ENCODE peak calls at places on chromosomes 6 and 20, in seven cellular contexts. One of them, this sample, is unnamed.

GRCh38 chr6:89584539-89584938 is 54.0 kb downstream of the LYRM2 start:
- DNase-seq in IMR-90: no peak
- DNase-seq in A549: no peak
- DNase-seq in HepG2: no peak
- DNase-seq in H1: no peak
- DNase-seq in K562: no peak
- DNase-seq in GM12878: no peak
- DNase-seq in this sample: no peak

GRCh38 chr20:5991623-5992441 is 41.4 kb downstream of the MCM8 start:
- DNase-seq in IMR-90: peak
- DNase-seq in A549: peak
- DNase-seq in HepG2: no peak
- DNase-seq in H1: no peak
- DNase-seq in K562: no peak
- DNase-seq in GM12878: no peak
- DNase-seq in this sample: no peak

GRCh38 chr6:133890941-133891813 is 2.3 kb downstream of the TCF21 start:
- DNase-seq in IMR-90: peak
- DNase-seq in A549: peak
- DNase-seq in HepG2: no peak
- DNase-seq in H1: no peak
- DNase-seq in K562: peak
- DNase-seq in GM12878: no peak
- DNase-seq in this sample: no peak

GRCh38 chr6:42610416-42610815 is 46.6 kb downstream of the UBR2 start:
- DNase-seq in IMR-90: no peak
- DNase-seq in A549: no peak
- DNase-seq in HepG2: no peak
- DNase-seq in H1: no peak
- DNase-seq in K562: no peak
- DNase-seq in GM12878: no peak
- DNase-seq in this sample: no peak

GRCh38 chr6:161319231-161319630 is 45.4 kb upstream of the AGPAT4 start:
- DNase-seq in IMR-90: no peak
- DNase-seq in A549: no peak
- DNase-seq in HepG2: no peak
- DNase-seq in H1: no peak
- DNase-seq in K562: peak
- DNase-seq in GM12878: no peak
- DNase-seq in this sample: no peak

GRCh38 chr6:133040025-133040838 is 200.9 kb upstream of the EYA4 start:
- DNase-seq in IMR-90: peak
- DNase-seq in A549: peak
- DNase-seq in HepG2: peak
- DNase-seq in H1: no peak
- DNase-seq in K562: peak
- DNase-seq in GM12878: no peak
- DNase-seq in this sample: peak

GRCh38 chr6:128519132-128519930 is 1.1 kb downstream of the PTPRK start:
- DNase-seq in IMR-90: peak
- DNase-seq in A549: peak
- DNase-seq in HepG2: peak
- DNase-seq in H1: no peak
- DNase-seq in K562: no peak
- DNase-seq in GM12878: no peak
- DNase-seq in this sample: no peak

GRCh38 chr20:1108437-1108920 is 9.9 kb upstream of the PSMF1 start:
- DNase-seq in IMR-90: peak
- DNase-seq in A549: peak
- DNase-seq in HepG2: peak
- DNase-seq in H1: no peak
- DNase-seq in K562: peak
- DNase-seq in GM12878: no peak
- DNase-seq in this sample: peak

GRCh38 chr20:13817342-13817741 is 32.5 kb downstream of the NDUFAF5 start:
- DNase-seq in IMR-90: peak
- DNase-seq in A549: no peak
- DNase-seq in HepG2: no peak
- DNase-seq in H1: no peak
- DNase-seq in K562: no peak
- DNase-seq in GM12878: no peak
- DNase-seq in this sample: no peak

GRCh38 chr6:111614833-111615582 is 9.3 kb upstream of the TRAF3IP2 start:
- DNase-seq in IMR-90: no peak
- DNase-seq in A549: peak
- DNase-seq in HepG2: peak
- DNase-seq in H1: no peak
- DNase-seq in K562: peak
- DNase-seq in GM12878: no peak
- DNase-seq in this sample: no peak

GRCh38 chr20:49508435-49509199 is 26.1 kb upstream of the KCNB1 start:
- DNase-seq in IMR-90: peak
- DNase-seq in A549: peak
- DNase-seq in HepG2: peak
- DNase-seq in H1: no peak
- DNase-seq in K562: peak
- DNase-seq in GM12878: peak
- DNase-seq in this sample: peak

GRCh38 chr6:19866900-19867627 is 29.9 kb downstream of the ID4 start:
- DNase-seq in IMR-90: peak
- DNase-seq in A549: no peak
- DNase-seq in HepG2: peak
- DNase-seq in H1: no peak
- DNase-seq in K562: no peak
- DNase-seq in GM12878: no peak
- DNase-seq in this sample: peak

GRCh38 chr20:61737346-61737745 is 328.3 kb downstream of the TAF4 start:
- DNase-seq in IMR-90: no peak
- DNase-seq in A549: no peak
- DNase-seq in HepG2: no peak
- DNase-seq in H1: no peak
- DNase-seq in K562: no peak
- DNase-seq in GM12878: no peak
- DNase-seq in this sample: no peak

GRCh38 chr6:34237722-34238506 is 1.2 kb downstream of the HMGA1 start:
- DNase-seq in IMR-90: peak
- DNase-seq in A549: peak
- DNase-seq in HepG2: peak
- DNase-seq in H1: no peak
- DNase-seq in K562: peak
- DNase-seq in GM12878: no peak
- DNase-seq in this sample: no peak

GRCh38 chr20:63783970-63784369 is 44.4 kb downstream of the SLC2A4RG start:
- DNase-seq in IMR-90: no peak
- DNase-seq in A549: no peak
- DNase-seq in HepG2: no peak
- DNase-seq in H1: no peak
- DNase-seq in K562: no peak
- DNase-seq in GM12878: no peak
- DNase-seq in this sample: no peak

GRCh38 chr6:32965901-32966300 is 2.5 kb upstream of the BRD2 start:
- DNase-seq in IMR-90: peak
- DNase-seq in A549: no peak
- DNase-seq in HepG2: no peak
- DNase-seq in H1: no peak
- DNase-seq in K562: no peak
- DNase-seq in GM12878: no peak
- DNase-seq in this sample: no peak

GRCh38 chr6:23784313-23784919 is 341.6 kb upstream of the NRSN1 start:
- DNase-seq in IMR-90: no peak
- DNase-seq in A549: no peak
- DNase-seq in HepG2: no peak
- DNase-seq in H1: no peak
- DNase-seq in K562: no peak
- DNase-seq in GM12878: no peak
- DNase-seq in this sample: no peak

GRCh38 chr6:16420715-16421461 is 182.5 kb downstream of the GMPR start:
- DNase-seq in IMR-90: peak
- DNase-seq in A549: no peak
- DNase-seq in HepG2: no peak
- DNase-seq in H1: no peak
- DNase-seq in K562: no peak
- DNase-seq in GM12878: peak
- DNase-seq in this sample: no peak

GRCh38 chr6:87941556-87942358 is 105.9 kb upstream of the SPACA1 start:
- DNase-seq in IMR-90: no peak
- DNase-seq in A549: no peak
- DNase-seq in HepG2: no peak
- DNase-seq in H1: no peak
- DNase-seq in K562: no peak
- DNase-seq in GM12878: no peak
- DNase-seq in this sample: no peak

GRCh38 chr6:76703285-76703684 is 630.8 kb upstream of the IMPG1 start:
- DNase-seq in IMR-90: no peak
- DNase-seq in A549: no peak
- DNase-seq in HepG2: no peak
- DNase-seq in H1: no peak
- DNase-seq in K562: no peak
- DNase-seq in GM12878: no peak
- DNase-seq in this sample: no peak

DNA sequence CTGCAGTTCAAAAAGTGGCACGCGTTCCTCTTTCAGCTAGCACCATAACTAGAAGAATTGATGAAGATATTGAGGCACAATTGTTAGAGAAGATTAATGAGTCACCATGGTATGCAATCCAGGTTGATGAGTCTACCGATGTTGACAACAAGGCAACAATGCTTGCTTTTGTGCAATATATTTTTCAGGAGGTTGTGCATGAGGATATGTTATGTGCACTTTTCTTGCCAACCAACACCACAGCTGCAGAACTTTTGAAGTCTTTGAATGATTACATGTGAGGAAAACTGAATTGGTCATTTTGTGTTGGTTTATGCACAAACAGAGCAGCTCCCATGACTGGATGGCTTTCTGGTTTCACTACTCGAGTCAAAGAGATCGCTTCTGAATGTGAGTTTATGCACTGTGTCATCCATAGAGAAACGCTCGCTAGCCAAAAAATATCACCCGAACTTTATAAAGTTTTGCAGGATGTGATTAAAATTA is 129.3 kb upstream of the SLC24A3 start:
- DNase-seq in IMR-90: no peak
- DNase-seq in A549: no peak
- DNase-seq in HepG2: no peak
- DNase-seq in H1: no peak
- DNase-seq in K562: no peak
- DNase-seq in GM12878: no peak
- DNase-seq in this sample: no peak
- TF ChIP-seq CEBPB in IMR-90: no peak
- TF ChIP-seq CEBPB in A549: no peak
- TF ChIP-seq CEBPB in HepG2: no peak
- TF ChIP-seq CEBPB in H1: no peak
- TF ChIP-seq CEBPB in K562: no peak
- TF ChIP-seq CEBPB in GM12878: no peak
- TF ChIP-seq CEBPB in this sample: no peak

GRCh38 chr20:38434770-38435554 is at the start of gene SNHG17:
- DNase-seq in IMR-90: peak
- DNase-seq in A549: peak
- DNase-seq in HepG2: peak
- DNase-seq in H1: peak
- DNase-seq in K562: peak
- DNase-seq in GM12878: peak
- DNase-seq in this sample: peak
- TF ChIP-seq CEBPB in IMR-90: no peak
- TF ChIP-seq CEBPB in A549: no peak
- TF ChIP-seq CEBPB in HepG2: no peak
- TF ChIP-seq CEBPB in H1: no peak
- TF ChIP-seq CEBPB in K562: no peak
- TF ChIP-seq CEBPB in GM12878: no peak
- TF ChIP-seq CEBPB in this sample: no peak

DNA sequence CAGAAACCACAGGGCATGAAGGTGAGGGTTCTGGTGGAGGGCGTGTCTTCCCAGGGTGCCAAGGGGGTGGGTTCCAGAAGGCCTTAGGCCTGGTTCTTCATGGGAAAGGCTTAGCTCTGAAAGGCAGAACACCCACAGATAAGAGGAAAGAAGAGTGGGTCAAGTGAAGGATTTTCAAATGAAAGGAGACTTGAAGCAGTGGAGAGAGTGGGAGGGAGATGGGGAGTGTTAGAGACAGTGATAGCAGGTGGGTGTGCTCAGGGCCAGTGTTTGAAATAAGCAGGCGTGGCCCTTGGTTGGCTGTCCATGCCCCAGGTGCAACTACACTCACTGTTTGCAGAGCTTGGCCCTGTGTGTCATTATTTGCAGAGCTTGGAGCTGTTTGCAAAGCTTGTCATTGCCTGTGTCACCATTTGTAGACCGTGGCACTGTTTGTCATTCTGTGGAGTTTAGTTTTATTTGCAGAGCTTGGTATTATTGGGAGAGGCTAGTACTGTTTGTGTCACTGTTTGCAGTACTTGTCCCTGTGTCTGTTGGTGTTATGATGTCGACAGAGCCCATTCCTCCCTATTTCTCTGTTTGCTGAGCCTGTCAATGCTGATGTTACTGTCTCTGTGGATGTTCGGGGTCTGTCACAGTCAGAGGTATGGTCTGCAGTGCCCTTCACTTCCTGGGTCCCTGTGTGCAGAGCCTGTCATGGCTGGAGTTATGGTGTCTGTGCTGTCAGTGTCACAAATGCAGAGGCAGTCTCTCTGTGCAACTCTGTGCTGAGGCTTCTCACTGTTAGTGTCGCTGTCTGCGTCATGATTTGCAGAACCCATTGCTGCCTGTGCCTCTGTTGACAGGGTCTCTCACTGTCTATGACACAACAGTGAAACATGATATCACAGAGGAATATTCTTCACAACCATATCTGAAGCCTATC is 127.7 kb upstream of the LRFN2 start:
- DNase-seq in IMR-90: no peak
- DNase-seq in A549: peak
- DNase-seq in HepG2: peak
- DNase-seq in H1: no peak
- DNase-seq in K562: peak
- DNase-seq in GM12878: no peak
- DNase-seq in this sample: no peak
- TF ChIP-seq CEBPB in IMR-90: no peak
- TF ChIP-seq CEBPB in A549: no peak
- TF ChIP-seq CEBPB in HepG2: peak
- TF ChIP-seq CEBPB in H1: no peak
- TF ChIP-seq CEBPB in K562: no peak
- TF ChIP-seq CEBPB in GM12878: no peak
- TF ChIP-seq CEBPB in this sample: no peak

GRCh38 chr6:158161566-158162254 is 6.4 kb downstream of the SERAC1 start:
- DNase-seq in IMR-90: no peak
- DNase-seq in A549: no peak
- DNase-seq in HepG2: no peak
- DNase-seq in H1: no peak
- DNase-seq in K562: no peak
- DNase-seq in GM12878: no peak
- DNase-seq in this sample: no peak

GRCh38 chr6:158158123-158158522 is 9.9 kb downstream of the SERAC1 start:
- DNase-seq in IMR-90: no peak
- DNase-seq in A549: no peak
- DNase-seq in HepG2: no peak
- DNase-seq in H1: no peak
- DNase-seq in K562: no peak
- DNase-seq in GM12878: no peak
- DNase-seq in this sample: no peak

GRCh38 chr6:158158748-158159147 is 9.3 kb downstream of the SERAC1 start:
- DNase-seq in IMR-90: peak
- DNase-seq in A549: no peak
- DNase-seq in HepG2: no peak
- DNase-seq in H1: no peak
- DNase-seq in K562: no peak
- DNase-seq in GM12878: no peak
- DNase-seq in this sample: no peak

GRCh38 chr6:158164564-158164963 is 3.5 kb downstream of the SERAC1 start:
- DNase-seq in IMR-90: no peak
- DNase-seq in A549: no peak
- DNase-seq in HepG2: no peak
- DNase-seq in H1: no peak
- DNase-seq in K562: no peak
- DNase-seq in GM12878: no peak
- DNase-seq in this sample: no peak

GRCh38 chr6:158160932-158161539 is 7.0 kb downstream of the SERAC1 start:
- DNase-seq in IMR-90: peak
- DNase-seq in A549: no peak
- DNase-seq in HepG2: no peak
- DNase-seq in H1: no peak
- DNase-seq in K562: no peak
- DNase-seq in GM12878: no peak
- DNase-seq in this sample: no peak
- TF ChIP-seq CEBPB in IMR-90: no peak
- TF ChIP-seq CEBPB in A549: no peak
- TF ChIP-seq CEBPB in HepG2: no peak
- TF ChIP-seq CEBPB in H1: no peak
- TF ChIP-seq CEBPB in K562: no peak
- TF ChIP-seq CEBPB in GM12878: no peak
- TF ChIP-seq CEBPB in this sample: no peak

This sample was measured in HCT116.